ENCODE peak calls at places on chromosomes 5 and 9, in eight cellular contexts. R is activated naive CD8-positive, alpha-beta T cell treated with anti-CD3 and anti-CD28 coated beads, Interleukin-2, amount 50 U/mL, for 16 hours; V is stimulated activated CD4-positive, alpha-beta T cell treated with anti-CD3 and anti-CD28 coated beads, Interleukin-1b, Interleukin-23, amount 100 ng/mL, for 4 hours; Q is progenitor cell of endocrine pancreas; G is activated effector memory CD4-positive, alpha-beta T cell treated with Interleukin-2 at 50 U/mL for 16 hours; D is stimulated activated CD8-positive, alpha-beta memory T cell treated with anti-CD3 and anti-CD28 coated beads, Interleukin-15, amount 100 ng/mL, for 48 hours; L is AG10803; H is caudate nucleus. S is an unnamed sample.

GRCh38 chr5:174094857-174095606 is 49.5 kb downstream of the NSG2 start:
- DNase-seq in H (no peak), L (no peak), G (no peak), D (no peak), Q (no peak), V (no peak), R (no peak), S (no peak)

GRCh38 chr5:94667937-94668336 is 49.5 kb downstream of the SLF1 start:
- DNase-seq in H (no peak), L (no peak), Q (no peak), V (no peak), D (no peak), G (no peak), R (no peak), S (no peak)

GRCh38 chr5:177473461-177473991 is at the start of gene DBN1:
- DNase-seq in D (no peak), Q (peak), L (peak), V (no peak), H (no peak), R (no peak), G (no peak), S (peak)

GRCh38 chr9:116928884-116929283 is 241.8 kb downstream of the TRIM32 start:
- DNase-seq in V (no peak), R (no peak), D (no peak), G (no peak), H (no peak), L (no peak), Q (no peak), S (no peak)

GRCh38 chr5:173963107-173963506 is 25.9 kb upstream of the C5orf47 start:
- DNase-seq in V (no peak), L (peak), R (no peak), D (no peak), H (peak), G (no peak), Q (no peak), S (peak)

GRCh38 chr5:133409210-133409674 is 203.1 kb downstream of the FSTL4 start:
- DNase-seq in L (no peak), Q (no peak), R (no peak), H (no peak), D (no peak), G (no peak), V (no peak), S (no peak)

GRCh38 chr5:80204808-80205614 is 50.8 kb downstream of the SERINC5 start:
- DNase-seq in L (no peak), G (no peak), H (no peak), V (no peak), R (no peak), D (no peak), Q (peak), S (no peak)

GRCh38 chr5:123964916-123965315 is 452.9 kb downstream of the CSNK1G3 start:
- DNase-seq in H (no peak), V (no peak), G (no peak), D (no peak), R (no peak), Q (no peak), L (peak), S (no peak)

GRCh38 chr5:78514427-78515345 is 133.9 kb downstream of the LHFPL2 start:
- DNase-seq in L (no peak), Q (no peak), R (no peak), V (no peak), D (no peak), G (no peak), H (no peak), S (peak)

GRCh38 chr9:124270504-124271335 is 13.0 kb downstream of the NEK6 start:
- DNase-seq in L (no peak), D (no peak), V (no peak), H (no peak), Q (no peak), R (no peak), G (no peak), S (no peak)

GRCh38 chr5:78753093-78753531 is 104.5 kb upstream of the LHFPL2 start:
- DNase-seq in H (no peak), V (no peak), L (peak), G (no peak), D (no peak), R (no peak), Q (no peak), S (peak)

GRCh38 chr9:35935755-35936509 is 22.0 kb downstream of the OR2S2 start:
- DNase-seq in H (no peak), V (no peak), D (no peak), Q (no peak), G (no peak), L (peak), R (no peak), S (peak)

S was measured in foreskin fibroblast.